ENCODE peak calls at places on chromosomes 16 and 17, in five cellular contexts. U is stimulated activated naive CD8-positive, alpha-beta T cell treated with anti-CD3 and anti-CD28 coated beads, Interleukin-15, amount 100 ng/mL, for 72 hours; K is left cardiac atrium; R is fibroblast of mammary gland; T is HCEC 1CT. G is an unnamed sample.

GRCh38 chr16:64782484-64782883 is 339.4 kb downstream of the CDH11 start:
- DNase-seq in U (no peak), K (no peak), R (no peak), T (no peak), G (no peak)

GRCh38 chr16:6157806-6158205 is 1060.2 kb upstream of the EEF2KMT start:
- DNase-seq in U (no peak), K (no peak), R (no peak), T (no peak), G (no peak)

GRCh38 chr17:49602783-49603182 is 27.1 kb downstream of the NXPH3 start:
- DNase-seq in U (no peak), K (no peak), R (no peak), T (no peak), G (no peak)

GRCh38 chr16:87255866-87256265 is 61.3 kb downstream of the C16orf95 start:
- DNase-seq in U (no peak), K (no peak), R (no peak), T (no peak), G (no peak)

GRCh38 chr16:86019446-86020047 is 120.6 kb downstream of the IRF8 start:
- DNase-seq in U (no peak), K (no peak), R (no peak), T (no peak), G (no peak)

GRCh38 chr16:25013751-25014499 is 1.2 kb downstream of the ARHGAP17 start:
- DNase-seq in U (no peak), K (no peak), R (no peak), T (no peak), G (no peak)

GRCh38 chr17:44331249-44331760 is 6.7 kb upstream of the SLC25A39 start:
- DNase-seq in U (peak; percentile 71), K (no peak), R (peak; percentile 73), T (peak; percentile 43), G (peak; percentile 65)

GRCh38 chr17:16374129-16374528 is 6.8 kb upstream of the UBB start:
- DNase-seq in U (no peak), K (peak; percentile 48), R (peak; percentile 90), T (peak; percentile 64), G (no peak)

GRCh38 chr16:27718767-27719445 is 169.0 kb downstream of the KATNIP start:
- DNase-seq in U (no peak), K (no peak), R (no peak), T (no peak), G (peak; percentile 84)

GRCh38 chr17:9228408-9229159 is 207.3 kb downstream of the NTN1 start:
- DNase-seq in U (no peak), K (no peak), R (peak; percentile 97), T (peak; percentile 79), G (no peak)

GRCh38 chr17:72719582-72720493 is 372.6 kb downstream of the SLC39A11 start:
- DNase-seq in U (peak; percentile 47), K (no peak), R (no peak), T (no peak), G (no peak)

GRCh38 chr17:30543456-30543855 is 66.2 kb downstream of the GOSR1 start:
- DNase-seq in U (no peak), K (no peak), R (no peak), T (peak; percentile 6), G (no peak)

GRCh38 chr17:42359133-42359532 is 29.1 kb downstream of the STAT3 start:
- DNase-seq in U (no peak), K (no peak), R (no peak), T (no peak), G (no peak)

GRCh38 chr17:27567563-27567859 is 63.5 kb upstream of the LGALS9 start:
- DNase-seq in U (no peak), K (no peak), R (no peak), T (no peak), G (no peak)

GRCh38 chr17:76926237-76926866 is 58.1 kb downstream of the MGAT5B start:
- DNase-seq in U (no peak), K (no peak), R (no peak), T (no peak), G (no peak)

GRCh38 chr17:28385037-28385797 is 13.7 kb downstream of the SARM1 start:
- DNase-seq in U (no peak), K (no peak), R (no peak), T (no peak), G (peak; percentile 50)

GRCh38 chr17:4310349-4311060 is 46.7 kb upstream of the ANKFY1 start:
- DNase-seq in U (no peak), K (peak; percentile 31), R (peak; percentile 19), T (no peak), G (no peak)

GRCh38 chr16:85711982-85712587 is 23.3 kb upstream of the GINS2 start:
- DNase-seq in U (no peak), K (no peak), R (no peak), T (no peak), G (no peak)

GRCh38 chr16:53090591-53091507 is 36.1 kb downstream of the CHD9 start:
- DNase-seq in U (no peak), K (peak; percentile 93), R (peak; percentile 100), T (peak; percentile 98), G (peak; percentile 84)

GRCh38 chr17:67891481-67892119 is 66.3 kb downstream of the BPTF start:
- DNase-seq in U (no peak), K (no peak), R (peak; percentile 82), T (peak; percentile 73), G (no peak)

GRCh38 chr17:50064253-50064991 is 8.5 kb downstream of the ITGA3 start:
- DNase-seq in U (no peak), K (peak; percentile 71), R (peak; percentile 96), T (peak; percentile 99), G (peak; percentile 74)

GRCh38 chr16:57175896-57176295 is 9.9 kb downstream of the PSME3IP1 start:
- DNase-seq in U (no peak), K (no peak), R (no peak), T (no peak), G (no peak)